ENCODE peak calls at places on chromosomes 1 and 21, in five cellular contexts. One of them, this sample, is unnamed.

GRCh38 chr1:153792631-153793041 is 17.4 kb downstream of the SLC27A3 start:
- DNase-seq in M059J: no peak
- DNase-seq in left colon: no peak
- DNase-seq in putamen: no peak
- DNase-seq in upper lobe of right lung: peak
- DNase-seq in this sample: no peak

GRCh38 chr1:14524816-14525215 is 73.7 kb upstream of the KAZN start:
- DNase-seq in M059J: no peak
- DNase-seq in left colon: no peak
- DNase-seq in putamen: no peak
- DNase-seq in upper lobe of right lung: no peak
- DNase-seq in this sample: no peak

GRCh38 chr1:225825078-225825477 is 15.2 kb downstream of the EPHX1 start:
- DNase-seq in M059J: no peak
- DNase-seq in left colon: no peak
- DNase-seq in putamen: no peak
- DNase-seq in upper lobe of right lung: no peak
- DNase-seq in this sample: no peak

GRCh38 chr1:151158751-151159251 is 2.4 kb downstream of the TNFAIP8L2 start:
- DNase-seq in M059J: no peak
- DNase-seq in left colon: no peak
- DNase-seq in putamen: no peak
- DNase-seq in upper lobe of right lung: peak
- DNase-seq in this sample: no peak

GRCh38 chr1:83978056-83978455 is 20.9 kb downstream of the TTLL7 start:
- DNase-seq in M059J: peak
- DNase-seq in left colon: no peak
- DNase-seq in putamen: no peak
- DNase-seq in upper lobe of right lung: no peak
- DNase-seq in this sample: no peak

GRCh38 chr1:209505044-209505443 is 78.5 kb upstream of the CAMK1G start:
- DNase-seq in M059J: peak
- DNase-seq in left colon: no peak
- DNase-seq in putamen: no peak
- DNase-seq in upper lobe of right lung: no peak
- DNase-seq in this sample: peak

GRCh38 chr21:45943630-45944540 is 37.7 kb upstream of the COL6A1 start:
- DNase-seq in M059J: peak
- DNase-seq in left colon: no peak
- DNase-seq in putamen: no peak
- DNase-seq in upper lobe of right lung: no peak
- DNase-seq in this sample: no peak

GRCh38 chr1:204104331-204105222 is 31.7 kb downstream of the SOX13 start:
- DNase-seq in M059J: peak
- DNase-seq in left colon: peak
- DNase-seq in putamen: no peak
- DNase-seq in upper lobe of right lung: no peak
- DNase-seq in this sample: no peak

GRCh38 chr1:29285771-29286170 is 49.4 kb downstream of the PTPRU start:
- DNase-seq in M059J: no peak
- DNase-seq in left colon: no peak
- DNase-seq in putamen: no peak
- DNase-seq in upper lobe of right lung: no peak
- DNase-seq in this sample: no peak

GRCh38 chr21:31162827-31163226 is 124.6 kb upstream of the KRTAP19-8 start:
- DNase-seq in M059J: peak
- DNase-seq in left colon: no peak
- DNase-seq in putamen: no peak
- DNase-seq in upper lobe of right lung: no peak
- DNase-seq in this sample: peak

GRCh38 chr1:1430114-1430982 is 5.1 kb upstream of the VWA1 start:
- DNase-seq in M059J: peak
- DNase-seq in left colon: peak
- DNase-seq in putamen: peak
- DNase-seq in upper lobe of right lung: peak
- DNase-seq in this sample: peak

GRCh38 chr1:20724364-20725188 is 6.8 kb upstream of the KIF17 start:
- DNase-seq in M059J: no peak
- DNase-seq in left colon: no peak
- DNase-seq in putamen: no peak
- DNase-seq in upper lobe of right lung: peak
- DNase-seq in this sample: no peak

GRCh38 chr21:26715878-26716506 is 129.2 kb downstream of the ADAMTS1 start:
- DNase-seq in M059J: peak
- DNase-seq in left colon: no peak
- DNase-seq in putamen: peak
- DNase-seq in upper lobe of right lung: no peak
- DNase-seq in this sample: peak

GRCh38 chr1:90262286-90262685 is 267.4 kb downstream of the ZNF326 start:
- DNase-seq in M059J: no peak
- DNase-seq in left colon: no peak
- DNase-seq in putamen: no peak
- DNase-seq in upper lobe of right lung: no peak
- DNase-seq in this sample: no peak

GRCh38 chr1:235579891-235580290 is 69.7 kb downstream of the GNG4 start:
- DNase-seq in M059J: no peak
- DNase-seq in left colon: no peak
- DNase-seq in putamen: no peak
- DNase-seq in upper lobe of right lung: no peak
- DNase-seq in this sample: no peak

GRCh38 chr1:214280386-214281029 is 451 bp upstream of the SMYD2 start:
- DNase-seq in M059J: peak
- DNase-seq in left colon: peak
- DNase-seq in putamen: no peak
- DNase-seq in upper lobe of right lung: peak
- DNase-seq in this sample: peak

GRCh38 chr21:15522148-15522547 is 207.6 kb upstream of the USP25 start:
- DNase-seq in M059J: no peak
- DNase-seq in left colon: no peak
- DNase-seq in putamen: no peak
- DNase-seq in upper lobe of right lung: no peak
- DNase-seq in this sample: no peak

GRCh38 chr21:43375827-43376795 is 50.8 kb downstream of the SIK1 start:
- DNase-seq in M059J: no peak
- DNase-seq in left colon: no peak
- DNase-seq in putamen: no peak
- DNase-seq in upper lobe of right lung: no peak
- DNase-seq in this sample: no peak